ENCODE peak calls at places on chromosomes 7 and 10, in eight cellular contexts. R is suprapubic skin, M is cardiac muscle cell, D is NCI-H2171 treated with DMSO at 0.1 percent for 48 hours, L is epithelial cell of esophagus, A is NCI-H1105, J is endothelial cell of umbilical vein, H is lower lobe of right lung. W is an unnamed sample.

GRCh38 chr7:36188266-36188665 is 35.2 kb downstream of the EEPD1 start:
- DNase-seq in R (no peak), M (no peak), D (no peak), L (no peak), A (no peak), J (no peak), H (no peak), W (no peak)

GRCh38 chr7:27961255-27961654 is 219.3 kb downstream of the JAZF1 start:
- DNase-seq in R (no peak), M (peak), D (no peak), L (peak), A (no peak), J (no peak), H (no peak), W (no peak)

GRCh38 chr7:25707733-25708132 is 444.3 kb upstream of the NFE2L3 start:
- DNase-seq in R (no peak), M (peak), D (peak), L (no peak), A (no peak), J (no peak), H (no peak), W (no peak)

GRCh38 chr10:87092861-87093460 is 1.7 kb downstream of the GLUD1 start:
- DNase-seq in R (no peak), M (peak), D (no peak), L (peak), A (no peak), J (peak), H (no peak), W (no peak)

GRCh38 chr7:121286742-121287699 is 41.8 kb upstream of the WNT16 start:
- DNase-seq in R (no peak), M (no peak), D (no peak), L (peak), A (no peak), J (no peak), H (no peak), W (no peak)

GRCh38 chr10:13885238-13885990 is 298.6 kb downstream of the PRPF18 start:
- DNase-seq in R (no peak), M (no peak), D (no peak), L (no peak), A (no peak), J (no peak), H (no peak), W (no peak)

GRCh38 chr10:45420453-45421192 is 46.6 kb downstream of the ALOX5 start:
- DNase-seq in R (no peak), M (peak), D (peak), L (peak), A (peak), J (peak), H (peak), W (peak)

GRCh38 chr10:131094406-131095108 is 217.0 kb downstream of the TCERG1L start:
- DNase-seq in R (no peak), M (peak), D (peak), L (peak), A (peak), J (no peak), H (peak), W (peak)

GRCh38 chr10:97120370-97120769 is 65.4 kb downstream of the SLIT1 start:
- DNase-seq in R (no peak), M (no peak), D (no peak), L (no peak), A (no peak), J (no peak), H (no peak), W (no peak)

GRCh38 chr7:121329460-121330052 is 756 bp downstream of the WNT16 start:
- DNase-seq in R (no peak), M (no peak), D (peak), L (peak), A (peak), J (no peak), H (peak), W (no peak)

GRCh38 chr7:12434012-12434642 is 30.5 kb upstream of the VWDE start:
- DNase-seq in R (no peak), M (peak), D (peak), L (no peak), A (no peak), J (peak), H (no peak), W (no peak)

GRCh38 chr7:148153611-148154010 is 437.0 kb upstream of the C7orf33 start:
- DNase-seq in R (no peak), M (peak), D (no peak), L (no peak), A (peak), J (no peak), H (peak), W (peak)

GRCh38 chr7:112161253-112162160 is 44.7 kb downstream of the DOCK4 start:
- DNase-seq in R (no peak), M (no peak), D (no peak), L (no peak), A (no peak), J (no peak), H (no peak), W (no peak)

GRCh38 chr7:158740013-158740656 is 35.5 kb upstream of the NCAPG2 start:
- DNase-seq in R (no peak), M (peak), D (no peak), L (peak), A (no peak), J (peak), H (no peak), W (no peak)

GRCh38 chr7:8068892-8069686 is 100.5 kb downstream of the GLCCI1 start:
- DNase-seq in R (no peak), M (no peak), D (no peak), L (no peak), A (no peak), J (no peak), H (no peak), W (peak)

GRCh38 chr7:47253650-47254080 is 328.2 kb downstream of the TNS3 start:
- DNase-seq in R (no peak), M (peak), D (peak), L (peak), A (peak), J (peak), H (no peak), W (no peak)

GRCh38 chr10:50653758-50654157 is 30.0 kb upstream of the SGMS1 start:
- DNase-seq in R (no peak), M (peak), D (no peak), L (no peak), A (no peak), J (no peak), H (no peak), W (no peak)

GRCh38 chr10:20265146-20265545 is 448.9 kb downstream of the PLXDC2 start:
- DNase-seq in R (no peak), M (no peak), D (no peak), L (no peak), A (no peak), J (no peak), H (no peak), W (no peak)

GRCh38 chr7:6612819-6613218 is 2.6 kb upstream of the ZNF853 start:
- DNase-seq in R (no peak), M (no peak), D (no peak), L (no peak), A (no peak), J (no peak), H (no peak), W (no peak)

GRCh38 chr10:87750001-87750651 is 67.9 kb downstream of the ATAD1 start:
- DNase-seq in R (no peak), M (peak), D (no peak), L (peak), A (no peak), J (no peak), H (no peak), W (no peak)

GRCh38 chr10:23755557-23755956 is 316.7 kb downstream of the OTUD1 start:
- DNase-seq in R (no peak), M (no peak), D (no peak), L (no peak), A (no peak), J (no peak), H (no peak), W (no peak)

GRCh38 chr7:5824297-5824610 is 42.8 kb upstream of the RNF216 start:
- DNase-seq in R (no peak), M (no peak), D (no peak), L (no peak), A (no peak), J (no peak), H (no peak), W (no peak)

GRCh38 chr7:52719677-52720076 is 315.8 kb upstream of the POM121L12 start:
- DNase-seq in R (no peak), M (no peak), D (no peak), L (no peak), A (peak), J (peak), H (no peak), W (no peak)

GRCh38 chr10:6054884-6055283 is 7.3 kb downstream of the IL2RA start:
- DNase-seq in R (no peak), M (no peak), D (no peak), L (no peak), A (no peak), J (no peak), H (no peak), W (no peak)

GRCh38 chr10:132370426-132371340 is 26.3 kb upstream of the PWWP2B start:
- DNase-seq in R (peak), M (no peak), D (no peak), L (no peak), A (no peak), J (no peak), H (peak), W (peak)

GRCh38 chr10:17335065-17335464 is 107.0 kb downstream of the VIM start:
- DNase-seq in R (no peak), M (peak), D (no peak), L (peak), A (no peak), J (no peak), H (no peak), W (no peak)

GRCh38 chr10:78913219-78914059 is 155.3 kb upstream of the ZMIZ1 start:
- DNase-seq in R (no peak), M (no peak), D (peak), L (no peak), A (peak), J (no peak), H (no peak), W (no peak)

GRCh38 chr10:4663162-4663992 is 162.6 kb upstream of the AKR1E2 start:
- DNase-seq in R (peak), M (peak), D (peak), L (peak), A (peak), J (peak), H (no peak), W (no peak)

GRCh38 chr10:32056136-32057040 is at the start of gene KIF5B:
- DNase-seq in R (peak), M (peak), D (peak), L (peak), A (peak), J (peak), H (peak), W (peak)

GRCh38 chr10:79447911-79448731 is 2.7 kb upstream of the ZCCHC24 start:
- DNase-seq in R (peak), M (no peak), D (no peak), L (no peak), A (no peak), J (no peak), H (no peak), W (no peak)

GRCh38 chr10:51983481-51983880 is 284.1 kb upstream of the CSTF2T start:
- DNase-seq in R (no peak), M (peak), D (no peak), L (no peak), A (no peak), J (no peak), H (no peak), W (no peak)

GRCh38 chr7:107078517-107078966 is 34.0 kb downstream of the PRKAR2B start:
- DNase-seq in R (no peak), M (peak), D (peak), L (peak), A (peak), J (peak), H (peak), W (no peak)

W was measured in Right ventricle myocardium inferior.